ENCODE peak calls at places on chromosomes 12 and 14, in eight cellular contexts. One of them, this sample, is unnamed.

GRCh38 chr12:51895378-51896135 is 7.7 kb downstream of the ANKRD33 start:
- ATAC-seq in GM12878: no peak
- ATAC-seq in K562: no peak
- ATAC-seq in GM23338: no peak
- ATAC-seq in HepG2: no peak
- ATAC-seq in Panc1: peak
- ATAC-seq in upper lobe of left lung: peak
- ATAC-seq in HCT116: no peak
- ATAC-seq in this sample: no peak

GRCh38 chr12:57112492-57113294 is 1.5 kb upstream of the STAT6 start:
- ATAC-seq in HCT116: no peak
- ATAC-seq in Panc1: peak
- ATAC-seq in HepG2: no peak
- ATAC-seq in GM23338: no peak
- ATAC-seq in K562: no peak
- ATAC-seq in GM12878: peak
- ATAC-seq in upper lobe of left lung: no peak
- ATAC-seq in this sample: peak

GRCh38 chr12:91620949-91621348 is 438.3 kb upstream of the DCN start:
- ATAC-seq in K562: peak
- ATAC-seq in Panc1: no peak
- ATAC-seq in HepG2: peak
- ATAC-seq in HCT116: no peak
- ATAC-seq in GM23338: peak
- ATAC-seq in upper lobe of left lung: no peak
- ATAC-seq in GM12878: peak
- ATAC-seq in this sample: no peak

GRCh38 chr14:24204163-24205146 is 1.0 kb upstream of the TSSK4 start:
- ATAC-seq in Panc1: no peak
- ATAC-seq in HCT116: no peak
- ATAC-seq in GM23338: no peak
- ATAC-seq in GM12878: no peak
- ATAC-seq in HepG2: no peak
- ATAC-seq in upper lobe of left lung: no peak
- ATAC-seq in K562: no peak
- ATAC-seq in this sample: no peak

GRCh38 chr14:52033131-52033642 is 35.7 kb downstream of the NID2 start:
- ATAC-seq in upper lobe of left lung: no peak
- ATAC-seq in K562: peak
- ATAC-seq in Panc1: no peak
- ATAC-seq in HCT116: peak
- ATAC-seq in GM12878: no peak
- ATAC-seq in GM23338: no peak
- ATAC-seq in HepG2: no peak
- ATAC-seq in this sample: no peak

GRCh38 chr14:91398707-91399106 is 18.9 kb downstream of the CCDC88C start:
- ATAC-seq in GM23338: peak
- ATAC-seq in K562: no peak
- ATAC-seq in Panc1: peak
- ATAC-seq in upper lobe of left lung: no peak
- ATAC-seq in HepG2: peak
- ATAC-seq in GM12878: peak
- ATAC-seq in HCT116: no peak
- ATAC-seq in this sample: no peak

GRCh38 chr14:34933301-34933700 is 49.5 kb upstream of the SRP54 start:
- ATAC-seq in HepG2: no peak
- ATAC-seq in K562: no peak
- ATAC-seq in GM12878: no peak
- ATAC-seq in upper lobe of left lung: no peak
- ATAC-seq in HCT116: no peak
- ATAC-seq in Panc1: no peak
- ATAC-seq in GM23338: no peak
- ATAC-seq in this sample: no peak

GRCh38 chr12:53484686-53485567 is 14.3 kb downstream of the MAP3K12 start:
- ATAC-seq in GM12878: no peak
- ATAC-seq in HCT116: no peak
- ATAC-seq in upper lobe of left lung: no peak
- ATAC-seq in Panc1: no peak
- ATAC-seq in HepG2: no peak
- ATAC-seq in K562: no peak
- ATAC-seq in GM23338: no peak
- ATAC-seq in this sample: no peak

GRCh38 chr12:69925291-69925690 is 100.3 kb downstream of the MYRFL start:
- ATAC-seq in Panc1: no peak
- ATAC-seq in K562: no peak
- ATAC-seq in HepG2: peak
- ATAC-seq in HCT116: no peak
- ATAC-seq in GM23338: no peak
- ATAC-seq in upper lobe of left lung: no peak
- ATAC-seq in GM12878: no peak
- ATAC-seq in this sample: no peak

GRCh38 chr12:124802361-124802760 is 61.3 kb downstream of the SCARB1 start:
- ATAC-seq in GM23338: no peak
- ATAC-seq in K562: no peak
- ATAC-seq in HCT116: no peak
- ATAC-seq in upper lobe of left lung: no peak
- ATAC-seq in HepG2: no peak
- ATAC-seq in GM12878: no peak
- ATAC-seq in Panc1: no peak
- ATAC-seq in this sample: no peak

GRCh38 chr14:104697317-104697703 is 7.9 kb downstream of the INF2 start:
- ATAC-seq in HepG2: no peak
- ATAC-seq in Panc1: no peak
- ATAC-seq in GM23338: no peak
- ATAC-seq in HCT116: no peak
- ATAC-seq in GM12878: no peak
- ATAC-seq in upper lobe of left lung: no peak
- ATAC-seq in K562: no peak
- ATAC-seq in this sample: no peak

GRCh38 chr12:27208414-27208750 is 35.7 kb upstream of the STK38L start:
- ATAC-seq in GM23338: no peak
- ATAC-seq in Panc1: no peak
- ATAC-seq in K562: no peak
- ATAC-seq in upper lobe of left lung: no peak
- ATAC-seq in HCT116: no peak
- ATAC-seq in HepG2: no peak
- ATAC-seq in GM12878: peak
- ATAC-seq in this sample: no peak

GRCh38 chr12:87317302-87317701 is 711.9 kb downstream of the C12orf50 start:
- ATAC-seq in HCT116: no peak
- ATAC-seq in HepG2: no peak
- ATAC-seq in GM23338: no peak
- ATAC-seq in Panc1: no peak
- ATAC-seq in K562: no peak
- ATAC-seq in GM12878: no peak
- ATAC-seq in upper lobe of left lung: no peak
- ATAC-seq in this sample: no peak

GRCh38 chr12:2892246-2892645 is 1.6 kb downstream of the TULP3 start:
- ATAC-seq in GM23338: no peak
- ATAC-seq in HCT116: no peak
- ATAC-seq in K562: no peak
- ATAC-seq in GM12878: no peak
- ATAC-seq in Panc1: no peak
- ATAC-seq in upper lobe of left lung: no peak
- ATAC-seq in HepG2: no peak
- ATAC-seq in this sample: no peak

GRCh38 chr12:2890001-2890387 is 697 bp upstream of the TULP3 start:
- ATAC-seq in upper lobe of left lung: no peak
- ATAC-seq in GM12878: no peak
- ATAC-seq in Panc1: no peak
- ATAC-seq in HepG2: no peak
- ATAC-seq in GM23338: no peak
- ATAC-seq in K562: peak
- ATAC-seq in HCT116: no peak
- ATAC-seq in this sample: no peak

GRCh38 chr12:2893007-2893406 is 2.3 kb downstream of the TULP3 start:
- ATAC-seq in GM12878: no peak
- ATAC-seq in HepG2: no peak
- ATAC-seq in upper lobe of left lung: no peak
- ATAC-seq in HCT116: no peak
- ATAC-seq in Panc1: no peak
- ATAC-seq in K562: no peak
- ATAC-seq in GM23338: no peak
- ATAC-seq in this sample: no peak

GRCh38 chr12:2891240-2892053 is 756 bp downstream of the TULP3 start:
- ATAC-seq in upper lobe of left lung: peak
- ATAC-seq in HepG2: peak
- ATAC-seq in HCT116: peak
- ATAC-seq in GM12878: peak
- ATAC-seq in Panc1: peak
- ATAC-seq in GM23338: peak
- ATAC-seq in K562: peak
- ATAC-seq in this sample: peak

DNA sequence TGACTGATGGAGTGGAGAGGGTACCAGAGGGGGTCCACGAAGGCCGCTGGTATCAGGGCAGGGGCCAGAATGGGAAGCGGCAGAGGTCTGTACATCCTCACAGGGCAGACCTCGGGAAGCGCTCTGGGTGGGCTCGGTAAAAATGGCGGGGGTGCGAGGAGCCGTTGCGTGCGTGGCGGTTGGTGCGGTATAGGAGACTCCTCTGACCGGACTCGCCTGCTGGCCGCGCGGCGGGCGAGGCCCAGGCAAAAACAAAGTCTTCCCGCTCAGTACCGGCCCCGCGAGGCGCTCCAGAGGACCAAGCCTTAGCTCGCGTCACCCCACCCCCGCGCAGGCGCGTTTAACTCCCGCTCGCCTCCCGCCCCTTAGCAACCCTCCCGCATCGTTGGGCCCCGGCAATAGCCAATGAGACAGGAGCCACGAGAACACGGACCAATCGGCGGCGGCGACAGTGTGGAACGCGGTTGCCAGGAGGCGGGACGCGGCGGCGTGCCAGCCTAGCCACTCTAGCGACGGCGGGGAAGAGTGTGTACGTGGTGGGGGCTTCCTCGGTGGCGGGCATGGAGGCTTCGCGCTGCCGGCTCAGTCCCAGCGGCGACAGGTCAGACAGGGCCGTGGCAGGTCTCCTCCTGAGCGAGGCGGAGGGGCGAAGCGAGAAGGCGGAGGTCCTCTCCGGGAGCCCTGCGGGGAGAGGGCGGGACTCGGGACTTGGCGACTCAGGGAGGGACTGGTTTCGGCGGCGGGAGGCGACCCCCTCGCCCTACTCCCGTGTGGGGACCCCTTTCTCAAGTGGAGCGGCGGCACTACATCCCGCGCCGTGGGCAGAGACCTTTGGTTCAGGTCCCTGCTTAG is at the start of gene TULP3:
- ATAC-seq in HepG2: peak
- ATAC-seq in Panc1: peak
- ATAC-seq in GM23338: peak
- ATAC-seq in GM12878: peak
- ATAC-seq in HCT116: peak
- ATAC-seq in upper lobe of left lung: peak
- ATAC-seq in K562: peak
- ATAC-seq in this sample: peak
- TF ChIP-seq CTCF in HepG2: peak
- TF ChIP-seq CTCF in Panc1: no peak
- TF ChIP-seq CTCF in GM23338: no peak
- TF ChIP-seq CTCF in GM12878: no peak
- TF ChIP-seq CTCF in HCT116: no peak
- TF ChIP-seq CTCF in upper lobe of left lung: no peak
- TF ChIP-seq CTCF in K562: no peak
- TF ChIP-seq CTCF in this sample: peak

DNA sequence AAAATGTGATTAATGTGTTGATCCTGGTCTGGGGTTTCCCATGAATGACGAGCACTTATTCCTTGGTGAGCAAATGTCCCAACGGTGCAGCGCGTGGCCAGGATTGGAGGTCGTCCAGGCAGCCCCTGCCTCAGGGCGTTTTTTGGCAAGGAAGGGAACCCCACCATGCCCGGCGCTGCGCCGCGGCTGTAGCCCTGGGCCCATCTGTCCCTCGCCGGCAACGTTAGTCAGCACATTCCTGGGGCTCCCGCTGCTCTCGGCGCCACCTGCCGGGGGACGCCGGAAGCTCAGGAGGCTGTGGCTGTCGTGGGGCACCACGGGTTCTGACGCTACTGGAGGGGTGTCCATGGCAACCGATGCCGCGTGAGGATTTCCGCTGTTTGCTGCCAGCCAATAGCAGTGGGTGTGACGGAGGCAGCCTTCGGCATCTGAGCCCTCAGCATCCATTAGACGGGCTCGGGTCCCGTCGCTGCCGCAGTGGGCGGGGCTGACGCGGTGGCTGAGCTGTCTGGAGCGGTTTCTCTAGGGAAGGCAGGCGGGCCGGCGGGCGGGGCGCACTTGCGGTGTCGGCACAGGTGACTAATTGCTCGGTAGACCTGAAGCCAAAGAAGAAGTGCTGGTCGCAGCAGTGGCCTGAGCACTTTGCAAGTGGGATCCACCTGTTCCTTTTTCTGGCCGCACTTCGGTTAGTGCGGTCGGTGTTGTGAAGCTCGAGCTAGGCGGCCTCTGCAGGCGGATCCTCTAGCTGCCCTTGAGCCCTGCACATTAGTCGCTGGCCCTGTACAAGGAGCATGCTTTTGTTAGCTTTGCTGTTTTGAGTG is 29.5 kb downstream of the RAB35 start:
- ATAC-seq in Panc1: peak
- ATAC-seq in GM23338: peak
- ATAC-seq in HepG2: peak
- ATAC-seq in GM12878: peak
- ATAC-seq in upper lobe of left lung: peak
- ATAC-seq in HCT116: peak
- ATAC-seq in K562: peak
- ATAC-seq in this sample: peak
- TF ChIP-seq POLR2AphosphoS5 in Panc1: peak
- TF ChIP-seq POLR2AphosphoS5 in GM23338: peak
- TF ChIP-seq POLR2AphosphoS5 in HepG2: no peak
- TF ChIP-seq POLR2AphosphoS5 in GM12878: peak
- TF ChIP-seq POLR2AphosphoS5 in upper lobe of left lung: peak
- TF ChIP-seq POLR2AphosphoS5 in HCT116: peak
- TF ChIP-seq POLR2AphosphoS5 in K562: peak
- TF ChIP-seq POLR2AphosphoS5 in this sample: peak

GRCh38 chr12:2057041-2057792 is 4.4 kb downstream of the CACNA1C start:
- ATAC-seq in upper lobe of left lung: peak
- ATAC-seq in GM12878: peak
- ATAC-seq in HepG2: peak
- ATAC-seq in GM23338: peak
- ATAC-seq in HCT116: peak
- ATAC-seq in Panc1: no peak
- ATAC-seq in K562: peak
- ATAC-seq in this sample: no peak
- TF ChIP-seq CTCF in upper lobe of left lung: peak
- TF ChIP-seq CTCF in GM12878: peak
- TF ChIP-seq CTCF in HepG2: peak
- TF ChIP-seq CTCF in GM23338: peak
- TF ChIP-seq CTCF in HCT116: peak
- TF ChIP-seq CTCF in Panc1: peak
- TF ChIP-seq CTCF in K562: peak
- TF ChIP-seq CTCF in this sample: peak

DNA sequence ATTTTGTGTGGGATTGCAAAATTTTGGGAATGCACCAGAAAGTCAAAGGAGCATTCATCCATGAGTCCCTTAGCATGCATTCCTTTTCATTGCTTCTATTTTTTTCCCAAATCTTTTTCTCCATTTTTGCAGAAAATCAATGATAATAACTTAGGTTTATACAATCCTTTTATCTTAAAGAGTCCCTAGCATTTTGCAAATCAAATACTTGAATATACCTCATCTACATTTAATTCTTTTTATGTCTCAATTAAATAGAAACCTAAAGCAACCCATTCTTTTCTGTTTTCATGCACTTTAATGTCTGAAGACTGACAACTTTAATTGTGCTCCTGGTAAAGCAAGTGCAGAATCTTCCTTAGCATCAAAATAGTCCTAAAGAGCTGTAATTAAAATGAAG is 168.2 kb downstream of the ALG10B start:
- ATAC-seq in HepG2: no peak
- ATAC-seq in K562: no peak
- ATAC-seq in Panc1: no peak
- ATAC-seq in HCT116: no peak
- ATAC-seq in GM23338: no peak
- ATAC-seq in GM12878: no peak
- ATAC-seq in upper lobe of left lung: no peak
- ATAC-seq in this sample: no peak
- TF ChIP-seq POLR2AphosphoS5 in HepG2: no peak
- TF ChIP-seq POLR2AphosphoS5 in K562: no peak
- TF ChIP-seq POLR2AphosphoS5 in Panc1: no peak
- TF ChIP-seq POLR2AphosphoS5 in HCT116: no peak
- TF ChIP-seq POLR2AphosphoS5 in GM23338: no peak
- TF ChIP-seq POLR2AphosphoS5 in GM12878: no peak
- TF ChIP-seq POLR2AphosphoS5 in upper lobe of left lung: no peak
- TF ChIP-seq POLR2AphosphoS5 in this sample: no peak